ENCODE peak calls at places on chromosomes 7 and 10, in six cellular contexts. One of them, this sample, is unnamed.

GRCh38 chr7:76149847-76150691 is 51.6 kb upstream of the SRRM3 start:
- DNase-seq in PC-9: no peak
- DNase-seq in HepG2: no peak
- DNase-seq in fibroblast of lung: no peak
- DNase-seq in mammary epithelial cell: no peak
- DNase-seq in K562: no peak
- DNase-seq in this sample: no peak

GRCh38 chr7:27098493-27099223 is 2.9 kb upstream of the HOXA1 start:
- DNase-seq in mammary epithelial cell: peak; percentile 67
- DNase-seq in K562: no peak
- DNase-seq in PC-9: no peak
- DNase-seq in HepG2: no peak
- DNase-seq in fibroblast of lung: peak; percentile 69
- DNase-seq in this sample: peak; percentile 73

GRCh38 chr7:39534599-39534998 is 31.6 kb upstream of the YAE1 start:
- DNase-seq in PC-9: no peak
- DNase-seq in fibroblast of lung: no peak
- DNase-seq in mammary epithelial cell: no peak
- DNase-seq in K562: no peak
- DNase-seq in HepG2: no peak
- DNase-seq in this sample: no peak

GRCh38 chr10:125160856-125161569 is 650 bp upstream of the CTBP2 start:
- DNase-seq in fibroblast of lung: peak; percentile 89
- DNase-seq in PC-9: peak; percentile 78
- DNase-seq in mammary epithelial cell: peak; percentile 80
- DNase-seq in K562: peak; percentile 82
- DNase-seq in HepG2: no peak
- DNase-seq in this sample: peak; percentile 97

GRCh38 chr7:145691377-145691914 is 425.2 kb upstream of the CNTNAP2 start:
- DNase-seq in HepG2: no peak
- DNase-seq in fibroblast of lung: no peak
- DNase-seq in mammary epithelial cell: no peak
- DNase-seq in PC-9: no peak
- DNase-seq in K562: no peak
- DNase-seq in this sample: no peak

GRCh38 chr10:95444792-95445191 is 116.4 kb downstream of the SORBS1 start:
- DNase-seq in K562: no peak
- DNase-seq in fibroblast of lung: no peak
- DNase-seq in mammary epithelial cell: no peak
- DNase-seq in PC-9: no peak
- DNase-seq in HepG2: no peak
- DNase-seq in this sample: no peak

GRCh38 chr7:4265056-4265455 is 417.0 kb upstream of the FOXK1 start:
- DNase-seq in K562: no peak
- DNase-seq in mammary epithelial cell: no peak
- DNase-seq in fibroblast of lung: no peak
- DNase-seq in HepG2: no peak
- DNase-seq in PC-9: no peak
- DNase-seq in this sample: no peak

GRCh38 chr7:135341049-135341448 is 107.4 kb downstream of the STRA8 start:
- DNase-seq in mammary epithelial cell: no peak
- DNase-seq in fibroblast of lung: no peak
- DNase-seq in HepG2: peak; percentile 59
- DNase-seq in PC-9: no peak
- DNase-seq in K562: no peak
- DNase-seq in this sample: no peak

GRCh38 chr7:2870471-2870941 is 26.4 kb upstream of the GNA12 start:
- DNase-seq in HepG2: no peak
- DNase-seq in mammary epithelial cell: peak; percentile 30
- DNase-seq in K562: no peak
- DNase-seq in PC-9: peak; percentile 81
- DNase-seq in fibroblast of lung: peak; percentile 59
- DNase-seq in this sample: peak; percentile 31

GRCh38 chr10:104065748-104066147 is 19.9 kb downstream of the COL17A1 start:
- DNase-seq in mammary epithelial cell: no peak
- DNase-seq in HepG2: no peak
- DNase-seq in K562: no peak
- DNase-seq in fibroblast of lung: no peak
- DNase-seq in PC-9: no peak
- DNase-seq in this sample: no peak

DNA sequence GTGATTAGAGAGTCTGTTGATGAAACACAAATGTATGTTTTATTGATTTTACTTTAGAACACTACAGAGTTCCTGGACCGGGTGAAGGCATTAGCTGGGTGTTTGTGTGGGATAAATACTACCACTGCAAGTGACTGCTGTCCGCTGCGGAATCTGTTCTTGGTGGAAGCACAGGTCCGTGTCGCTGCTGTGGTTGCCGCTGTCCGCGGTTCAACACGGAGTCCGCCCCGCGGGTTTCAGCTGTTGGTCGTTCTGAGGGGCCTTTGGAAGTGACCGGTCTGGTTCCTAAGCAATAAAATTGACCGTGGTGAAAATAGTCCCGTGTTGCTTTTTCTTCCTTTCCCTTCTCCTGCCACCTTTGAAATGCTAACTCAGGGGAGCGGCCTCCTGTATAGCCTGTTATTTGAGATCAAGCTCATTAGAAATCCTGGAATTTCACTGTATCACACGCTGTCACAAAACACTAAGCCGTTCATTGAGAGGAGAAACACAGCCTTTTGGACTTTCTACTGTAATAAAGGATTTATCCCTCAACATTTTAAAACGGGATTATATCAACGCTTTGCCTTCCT is 2.7 kb downstream of the NKX6-2 start:
- DNase-seq in HepG2: no peak
- DNase-seq in mammary epithelial cell: no peak
- DNase-seq in PC-9: no peak
- DNase-seq in fibroblast of lung: no peak
- DNase-seq in K562: no peak
- DNase-seq in this sample: peak; percentile 50
- TF ChIP-seq EZH2 in HepG2: no peak
- TF ChIP-seq EZH2 in mammary epithelial cell: no peak
- TF ChIP-seq EZH2 in PC-9: no peak
- TF ChIP-seq EZH2 in fibroblast of lung: no peak
- TF ChIP-seq EZH2 in K562: no peak
- TF ChIP-seq EZH2 in this sample: no peak

GRCh38 chr7:158992759-158993158 is 136.4 kb downstream of the DYNC2I1 start:
- DNase-seq in mammary epithelial cell: no peak
- DNase-seq in fibroblast of lung: no peak
- DNase-seq in K562: no peak
- DNase-seq in HepG2: no peak
- DNase-seq in PC-9: no peak
- DNase-seq in this sample: peak; percentile 42
- TF ChIP-seq EZH2 in mammary epithelial cell: no peak
- TF ChIP-seq EZH2 in fibroblast of lung: no peak
- TF ChIP-seq EZH2 in K562: peak; percentile 54
- TF ChIP-seq EZH2 in HepG2: no peak
- TF ChIP-seq EZH2 in PC-9: no peak
- TF ChIP-seq EZH2 in this sample: peak; percentile 77

GRCh38 chr10:77637474-77637985 is at the start of gene KCNMA1:
- DNase-seq in PC-9: peak; percentile 29
- DNase-seq in fibroblast of lung: peak; percentile 40
- DNase-seq in K562: no peak
- DNase-seq in HepG2: no peak
- DNase-seq in mammary epithelial cell: peak; percentile 50
- DNase-seq in this sample: peak; percentile 68
- TF ChIP-seq EZH2 in PC-9: no peak
- TF ChIP-seq EZH2 in fibroblast of lung: no peak
- TF ChIP-seq EZH2 in K562: no peak
- TF ChIP-seq EZH2 in HepG2: no peak
- TF ChIP-seq EZH2 in mammary epithelial cell: no peak
- TF ChIP-seq EZH2 in this sample: no peak

GRCh38 chr7:45888993-45889366 is 692 bp downstream of the IGFBP1 start:
- DNase-seq in HepG2: no peak
- DNase-seq in PC-9: no peak
- DNase-seq in fibroblast of lung: no peak
- DNase-seq in K562: peak; percentile 23
- DNase-seq in mammary epithelial cell: no peak
- DNase-seq in this sample: no peak
- TF ChIP-seq EZH2 in HepG2: no peak
- TF ChIP-seq EZH2 in PC-9: no peak
- TF ChIP-seq EZH2 in fibroblast of lung: no peak
- TF ChIP-seq EZH2 in K562: no peak
- TF ChIP-seq EZH2 in mammary epithelial cell: no peak
- TF ChIP-seq EZH2 in this sample: peak; percentile 19

GRCh38 chr7:112790651-112790973 is 419 bp upstream of the TMEM168 start:
- DNase-seq in mammary epithelial cell: no peak
- DNase-seq in fibroblast of lung: no peak
- DNase-seq in K562: no peak
- DNase-seq in HepG2: no peak
- DNase-seq in PC-9: no peak
- DNase-seq in this sample: no peak

GRCh38 chr7:112789453-112789823 is 755 bp downstream of the TMEM168 start:
- DNase-seq in PC-9: no peak
- DNase-seq in HepG2: no peak
- DNase-seq in fibroblast of lung: peak; percentile 0
- DNase-seq in K562: no peak
- DNase-seq in mammary epithelial cell: no peak
- DNase-seq in this sample: no peak

GRCh38 chr7:112788778-112789343 is 1.3 kb downstream of the TMEM168 start:
- DNase-seq in mammary epithelial cell: no peak
- DNase-seq in PC-9: no peak
- DNase-seq in K562: no peak
- DNase-seq in fibroblast of lung: no peak
- DNase-seq in HepG2: no peak
- DNase-seq in this sample: no peak

GRCh38 chr7:112791465-112792168 is 1.4 kb upstream of the TMEM168 start:
- DNase-seq in K562: no peak
- DNase-seq in fibroblast of lung: no peak
- DNase-seq in mammary epithelial cell: no peak
- DNase-seq in PC-9: no peak
- DNase-seq in HepG2: peak; percentile 77
- DNase-seq in this sample: no peak

DNA sequence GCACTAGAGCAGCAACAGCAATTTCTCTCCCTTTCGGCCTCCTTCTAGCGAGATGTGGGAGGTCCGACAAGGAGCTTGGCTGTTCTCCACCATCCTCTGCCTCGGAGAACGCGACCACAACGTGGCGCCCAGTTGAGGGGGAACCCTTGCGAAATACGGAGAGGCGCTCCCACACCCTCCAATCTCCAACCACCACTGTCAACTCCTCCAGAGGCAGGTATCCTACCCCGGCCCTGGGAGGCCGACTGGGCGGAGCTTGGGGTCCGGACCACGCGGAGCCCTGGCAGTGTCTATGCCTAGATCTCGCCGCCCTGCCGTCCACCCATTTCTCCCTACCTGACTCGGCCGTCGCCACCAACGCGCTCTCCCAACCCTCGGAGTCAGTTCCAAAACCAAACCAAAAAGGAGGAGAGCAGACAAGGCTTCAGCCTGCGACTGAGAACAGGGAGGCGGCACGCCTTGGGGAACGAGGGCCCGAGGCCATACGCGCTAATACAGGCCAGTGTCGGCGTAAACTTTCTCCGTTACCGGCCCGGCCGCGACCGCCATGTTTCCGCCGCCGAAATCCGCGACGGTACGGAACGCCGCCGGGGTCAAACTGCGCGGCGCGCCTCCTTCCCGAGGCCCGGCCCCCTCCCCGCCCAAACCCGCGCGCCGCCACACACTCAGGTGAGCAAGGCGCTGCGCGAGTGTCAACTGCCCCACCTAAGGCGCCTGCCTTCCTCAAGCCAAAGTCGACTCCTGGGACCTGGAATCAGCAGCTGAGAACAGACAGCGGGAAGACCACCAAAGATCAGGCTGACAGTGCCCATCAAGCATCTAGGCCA is at the start of gene TMEM168:
- DNase-seq in fibroblast of lung: peak; percentile 79
- DNase-seq in K562: peak; percentile 91
- DNase-seq in PC-9: peak; percentile 80
- DNase-seq in HepG2: peak; percentile 63
- DNase-seq in mammary epithelial cell: peak; percentile 85
- DNase-seq in this sample: peak; percentile 82
- TF ChIP-seq EZH2 in fibroblast of lung: no peak
- TF ChIP-seq EZH2 in K562: no peak
- TF ChIP-seq EZH2 in PC-9: no peak
- TF ChIP-seq EZH2 in HepG2: no peak
- TF ChIP-seq EZH2 in mammary epithelial cell: no peak
- TF ChIP-seq EZH2 in this sample: peak; percentile 52

DNA sequence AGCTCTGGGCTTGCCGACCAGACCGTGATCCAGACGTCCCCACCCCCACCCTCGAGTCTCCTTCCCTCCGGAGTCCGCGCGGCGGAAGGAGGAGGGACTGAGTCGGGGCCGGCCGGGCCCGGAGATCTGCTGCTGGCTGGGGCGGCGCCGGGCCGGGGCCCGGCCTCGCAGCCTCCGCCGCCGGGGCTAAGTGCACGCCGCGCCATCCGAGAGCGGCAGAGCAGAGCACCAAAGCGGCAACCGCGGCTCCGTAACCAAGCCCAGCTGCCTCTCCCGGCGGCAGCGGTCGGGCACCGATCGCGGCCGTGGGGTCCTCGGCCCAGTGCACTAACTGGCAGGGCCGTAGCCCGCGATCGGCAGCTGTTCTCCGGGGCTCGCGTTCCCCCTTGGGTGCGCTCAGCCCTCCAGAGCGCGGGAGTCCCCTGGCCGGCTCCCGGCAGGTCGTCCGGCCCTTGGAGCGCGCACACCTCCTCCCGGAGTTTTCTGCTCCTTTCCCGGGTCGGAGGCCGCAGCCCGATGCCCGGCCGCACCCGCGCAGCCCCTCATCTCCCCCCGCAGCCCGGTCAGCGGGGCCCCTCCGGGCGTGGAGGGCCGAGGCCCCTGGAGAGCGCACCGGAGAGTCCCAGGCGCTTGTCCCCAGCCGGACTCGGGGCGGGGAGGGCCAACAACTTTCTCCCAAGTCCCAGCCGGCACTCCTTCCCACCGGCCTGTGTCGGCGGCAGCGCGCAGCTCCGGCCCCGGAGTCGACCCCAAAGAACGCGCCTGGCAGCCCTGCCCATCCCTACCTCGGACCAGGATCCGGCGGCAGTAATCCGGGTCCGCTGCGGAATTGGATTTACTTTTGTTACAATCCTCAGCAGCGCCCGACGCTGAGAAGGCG is 799 bp downstream of the VAX1 start:
- DNase-seq in fibroblast of lung: peak; percentile 57
- DNase-seq in mammary epithelial cell: peak; percentile 45
- DNase-seq in HepG2: no peak
- DNase-seq in K562: no peak
- DNase-seq in PC-9: no peak
- DNase-seq in this sample: peak; percentile 83
- TF ChIP-seq EZH2 in fibroblast of lung: peak; percentile 13
- TF ChIP-seq EZH2 in mammary epithelial cell: no peak
- TF ChIP-seq EZH2 in HepG2: no peak
- TF ChIP-seq EZH2 in K562: no peak
- TF ChIP-seq EZH2 in PC-9: no peak
- TF ChIP-seq EZH2 in this sample: peak; percentile 90

GRCh38 chr7:100632951-100633717 is 8.2 kb downstream of the TFR2 start:
- DNase-seq in HepG2: no peak
- DNase-seq in PC-9: peak; percentile 73
- DNase-seq in fibroblast of lung: peak; percentile 25
- DNase-seq in K562: peak; percentile 41
- DNase-seq in mammary epithelial cell: peak; percentile 12
- DNase-seq in this sample: peak; percentile 76
- TF ChIP-seq EZH2 in HepG2: no peak
- TF ChIP-seq EZH2 in PC-9: no peak
- TF ChIP-seq EZH2 in fibroblast of lung: peak; percentile 71
- TF ChIP-seq EZH2 in K562: no peak
- TF ChIP-seq EZH2 in mammary epithelial cell: no peak
- TF ChIP-seq EZH2 in this sample: peak; percentile 66

GRCh38 chr7:1592299-1592842 is 22.5 kb upstream of the PSMG3 start:
- DNase-seq in fibroblast of lung: no peak
- DNase-seq in HepG2: no peak
- DNase-seq in PC-9: no peak
- DNase-seq in K562: no peak
- DNase-seq in mammary epithelial cell: no peak
- DNase-seq in this sample: no peak
- TF ChIP-seq EZH2 in fibroblast of lung: no peak
- TF ChIP-seq EZH2 in HepG2: no peak
- TF ChIP-seq EZH2 in PC-9: no peak
- TF ChIP-seq EZH2 in K562: no peak
- TF ChIP-seq EZH2 in mammary epithelial cell: no peak
- TF ChIP-seq EZH2 in this sample: no peak

GRCh38 chr7:136869991-136870798 is 1.7 kb downstream of the CHRM2 start:
- DNase-seq in PC-9: no peak
- DNase-seq in fibroblast of lung: peak; percentile 47
- DNase-seq in HepG2: no peak
- DNase-seq in mammary epithelial cell: no peak
- DNase-seq in K562: no peak
- DNase-seq in this sample: peak; percentile 48
- TF ChIP-seq EZH2 in PC-9: no peak
- TF ChIP-seq EZH2 in fibroblast of lung: no peak
- TF ChIP-seq EZH2 in HepG2: no peak
- TF ChIP-seq EZH2 in mammary epithelial cell: peak; percentile 47
- TF ChIP-seq EZH2 in K562: no peak
- TF ChIP-seq EZH2 in this sample: no peak

This sample was measured in neural progenitor cell.